ENCODE peak calls at places on chromosomes 4 and X, in ten cellular contexts. O is naive thymus-derived CD4-positive, alpha-beta T cell; F is right cardiac atrium; Q is left lung; N is upper lobe of left lung; K is stomach; M is OCI-LY7; C is ovary; A is mesendoderm; Z is AG04450. X is an unnamed sample.

GRCh38 chr4:19835429-19835828 is 416.3 kb upstream of the SLIT2 start:
- DNase-seq in O (no peak), F (no peak), Q (no peak), N (no peak), K (no peak), M (no peak), C (no peak), A (no peak), Z (no peak), X (no peak)

GRCh38 chrX:12139934-12140611 is 1.8 kb downstream of the FRMPD4 start:
- DNase-seq in O (no peak), F (no peak), Q (no peak), N (no peak), K (no peak), M (no peak), C (no peak), A (no peak), Z (no peak), X (no peak)

GRCh38 chrX:72003811-72004750 is 93.4 kb downstream of the NHSL2 start:
- DNase-seq in O (no peak), F (peak), Q (no peak), N (no peak), K (peak), M (no peak), C (peak), A (peak), Z (no peak), X (peak)

GRCh38 chr4:10089346-10089745 is 27.3 kb downstream of the WDR1 start:
- DNase-seq in O (no peak), F (peak), Q (no peak), N (no peak), K (peak), M (no peak), C (peak), A (no peak), Z (no peak), X (no peak)

GRCh38 chr4:152351080-152351479 is 184.8 kb downstream of the FBXW7 start:
- DNase-seq in O (no peak), F (no peak), Q (no peak), N (no peak), K (no peak), M (no peak), C (no peak), A (no peak), Z (no peak), X (no peak)

GRCh38 chr4:71396382-71396781 is 57.6 kb downstream of the SLC4A4 start:
- DNase-seq in O (no peak), F (no peak), Q (no peak), N (no peak), K (no peak), M (no peak), C (no peak), A (no peak), Z (peak), X (no peak)

GRCh38 chr4:122673252-122673651 is 52.4 kb upstream of the IL21 start:
- DNase-seq in O (no peak), F (no peak), Q (no peak), N (no peak), K (no peak), M (no peak), C (no peak), A (no peak), Z (no peak), X (no peak)

GRCh38 chr4:6340446-6341015 is 70.9 kb downstream of the WFS1 start:
- DNase-seq in O (no peak), F (no peak), Q (no peak), N (no peak), K (no peak), M (no peak), C (no peak), A (no peak), Z (no peak), X (no peak)

GRCh38 chrX:55695227-55696018 is 22.1 kb upstream of the RRAGB start:
- DNase-seq in O (peak), F (no peak), Q (no peak), N (no peak), K (no peak), M (no peak), C (no peak), A (no peak), Z (no peak), X (no peak)

GRCh38 chr4:159374749-159375535 is 272.1 kb downstream of the RAPGEF2 start:
- DNase-seq in O (no peak), F (no peak), Q (no peak), N (no peak), K (no peak), M (no peak), C (no peak), A (no peak), Z (peak), X (no peak)

GRCh38 chrX:149511081-149511480 is 6.0 kb upstream of the IDS start:
- DNase-seq in O (no peak), F (no peak), Q (no peak), N (no peak), K (no peak), M (no peak), C (no peak), A (peak), Z (no peak), X (no peak)

GRCh38 chrX:69093960-69094935 is 71.0 kb downstream of the PJA1 start:
- DNase-seq in O (peak), F (peak), Q (no peak), N (no peak), K (peak), M (peak), C (no peak), A (peak), Z (no peak), X (peak)

GRCh38 chr4:47930971-47931804 is 16.8 kb upstream of the NFXL1 start:
- DNase-seq in O (no peak), F (no peak), Q (no peak), N (no peak), K (no peak), M (no peak), C (no peak), A (no peak), Z (no peak), X (no peak)

GRCh38 chr4:1487106-1487505 is 80.9 kb upstream of the NKX1-1 start:
- DNase-seq in O (no peak), F (no peak), Q (no peak), N (no peak), K (no peak), M (no peak), C (no peak), A (no peak), Z (no peak), X (peak)

GRCh38 chr4:53113433-53114215 is 251.5 kb downstream of the RASL11B start:
- DNase-seq in O (no peak), F (no peak), Q (no peak), N (no peak), K (no peak), M (no peak), C (no peak), A (no peak), Z (no peak), X (no peak)

GRCh38 chrX:134024686-134025377 is 39.4 kb upstream of the GPC3 start:
- DNase-seq in O (no peak), F (no peak), Q (no peak), N (no peak), K (no peak), M (no peak), C (no peak), A (no peak), Z (no peak), X (no peak)

GRCh38 chr4:23889368-23889767 is 479 bp downstream of the PPARGC1A start:
- DNase-seq in O (no peak), F (no peak), Q (no peak), N (no peak), K (no peak), M (no peak), C (no peak), A (no peak), Z (no peak), X (no peak)
- H3K4me3 ChIP-seq in O (no peak), F (peak), Q (peak), N (peak), K (peak), M (no peak), C (peak), A (no peak), Z (peak), X (peak)

DNA sequence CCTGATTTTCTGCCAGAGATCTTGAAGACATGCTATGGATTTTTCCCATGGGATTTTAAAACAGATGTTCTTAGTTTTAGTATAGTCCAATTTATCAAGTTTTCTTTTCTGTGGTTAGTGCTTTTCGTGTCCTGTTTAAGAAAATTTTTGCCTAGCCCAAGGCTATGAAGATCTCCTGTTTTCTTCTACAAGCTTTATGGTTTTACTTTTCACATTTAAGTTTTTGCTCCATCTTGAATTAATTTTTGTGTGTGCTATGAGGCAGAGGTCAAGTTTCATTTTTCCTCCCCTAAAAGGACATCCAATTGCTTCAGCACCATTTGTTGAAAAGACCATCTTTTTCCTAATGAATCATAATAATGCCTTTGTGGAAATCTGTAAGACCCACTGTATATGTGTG is 65.6 kb downstream of the POLR2B start:
- DNase-seq in O (no peak), F (no peak), Q (no peak), N (no peak), K (no peak), M (no peak), C (no peak), A (no peak), Z (no peak), X (no peak)
- H3K27ac ChIP-seq in O (no peak), F (peak), Q (peak), N (peak), K (peak), M (no peak), C (no peak), A (no peak), Z (peak), X (peak)

GRCh38 chr4:85050736-85051135 is 84.2 kb upstream of the WDFY3 start:
- DNase-seq in O (no peak), F (no peak), Q (no peak), N (no peak), K (no peak), M (no peak), C (no peak), A (no peak), Z (no peak), X (no peak)
- H3K4me3 ChIP-seq in O (no peak), F (no peak), Q (no peak), N (no peak), K (no peak), M (no peak), C (no peak), A (no peak), Z (no peak), X (no peak)

GRCh38 chrX:106698693-106699092 is 27.8 kb upstream of the RNF128 start:
- DNase-seq in O (no peak), F (no peak), Q (no peak), N (no peak), K (no peak), M (no peak), C (no peak), A (no peak), Z (peak), X (no peak)
- H3K27ac ChIP-seq in O (no peak), F (no peak), Q (no peak), N (no peak), K (no peak), M (no peak), C (no peak), A (no peak), Z (peak), X (no peak)

GRCh38 chr4:114599231-114600065 is 841 bp downstream of the UGT8 start:
- DNase-seq in O (no peak), F (no peak), Q (peak), N (no peak), K (peak), M (peak), C (no peak), A (peak), Z (no peak), X (no peak)
- H3K4me3 ChIP-seq in O (no peak), F (peak), Q (peak), N (peak), K (peak), M (peak), C (peak), A (peak), Z (no peak), X (peak)

DNA sequence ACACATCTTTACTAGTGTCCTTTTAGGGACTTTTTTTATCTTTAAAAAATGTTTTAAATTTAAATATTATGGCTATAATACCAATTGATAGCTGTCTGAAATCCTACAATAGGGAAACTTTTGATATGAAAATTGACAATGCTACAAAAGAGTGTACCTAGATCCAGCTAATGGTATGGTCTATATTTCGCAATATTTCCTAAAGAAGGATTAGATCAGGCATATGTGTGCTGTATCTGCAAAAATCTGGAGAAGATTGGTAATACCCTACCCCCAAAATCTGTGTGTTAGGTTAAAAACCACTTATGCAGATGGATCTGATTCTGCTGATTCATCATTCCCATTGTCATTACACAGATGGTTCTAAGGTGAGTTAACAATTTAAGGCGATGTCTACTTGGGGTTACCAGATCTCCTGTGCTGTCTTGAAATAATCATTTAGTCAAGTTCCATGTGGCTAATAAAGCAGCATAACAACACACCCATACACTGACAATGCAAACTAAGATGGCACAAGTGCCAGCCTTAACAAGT is 137.1 kb downstream of the GASK1B start:
- DNase-seq in O (no peak), F (no peak), Q (no peak), N (no peak), K (no peak), M (no peak), C (no peak), A (no peak), Z (no peak), X (no peak)
- H3K27ac ChIP-seq in O (no peak), F (no peak), Q (no peak), N (no peak), K (no peak), M (no peak), C (no peak), A (no peak), Z (no peak), X (no peak)

GRCh38 chr4:52091811-52092210 is 40.7 kb downstream of the SPATA18 start:
- DNase-seq in O (no peak), F (no peak), Q (no peak), N (no peak), K (no peak), M (no peak), C (no peak), A (no peak), Z (peak), X (no peak)
- H3K4me3 ChIP-seq in O (no peak), F (no peak), Q (no peak), N (no peak), K (no peak), M (no peak), C (no peak), A (no peak), Z (no peak), X (no peak)

GRCh38 chr4:184369871-184370270 is 104.5 kb downstream of the IRF2 start:
- DNase-seq in O (no peak), F (no peak), Q (no peak), N (no peak), K (no peak), M (no peak), C (no peak), A (no peak), Z (no peak), X (no peak)

GRCh38 chr4:184374006-184374405 is 100.3 kb downstream of the IRF2 start:
- DNase-seq in O (no peak), F (no peak), Q (no peak), N (no peak), K (no peak), M (no peak), C (no peak), A (no peak), Z (no peak), X (no peak)

GRCh38 chr4:184370711-184371389 is 103.5 kb downstream of the IRF2 start:
- DNase-seq in O (no peak), F (no peak), Q (no peak), N (no peak), K (no peak), M (no peak), C (peak), A (no peak), Z (no peak), X (no peak)

GRCh38 chr4:184368731-184369130 is 105.6 kb downstream of the IRF2 start:
- DNase-seq in O (no peak), F (no peak), Q (no peak), N (no peak), K (no peak), M (no peak), C (no peak), A (no peak), Z (no peak), X (no peak)

DNA sequence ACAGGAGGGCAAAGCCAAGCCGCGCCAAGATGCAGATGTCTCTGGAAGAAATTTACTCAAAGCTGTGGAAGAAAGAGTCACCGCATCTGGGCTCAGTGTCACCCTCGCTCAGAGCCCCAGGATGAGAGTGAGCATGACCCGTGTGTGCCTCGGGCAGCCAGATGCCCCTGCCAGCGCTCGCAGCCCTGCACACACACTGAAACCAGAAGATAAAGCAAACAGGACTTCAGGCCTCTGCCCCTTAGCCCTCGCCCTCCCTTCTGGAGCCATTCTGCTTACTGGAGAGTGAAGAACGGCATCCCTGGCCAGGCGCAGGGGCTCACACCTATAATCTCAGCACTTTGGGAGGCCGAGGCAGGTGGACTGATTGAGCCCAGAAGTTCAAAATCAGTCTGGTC is 103.0 kb downstream of the IRF2 start:
- DNase-seq in O (no peak), F (no peak), Q (no peak), N (no peak), K (no peak), M (no peak), C (no peak), A (no peak), Z (no peak), X (no peak)
- H3K27ac ChIP-seq in O (no peak), F (no peak), Q (no peak), N (peak), K (peak), M (no peak), C (peak), A (no peak), Z (no peak), X (no peak)